ENCODE peak calls at places on chromosome 21, in four cellular contexts. L, D, E and G are unnamed samples.
A peak's percentile ranks its signal among the peaks of the same experiment; 100 is the strongest.

GRCh38 chr21:25929859-25930520 is 195.2 kb downstream of the GABPA start:
- DNase-seq in D (no peak), L (peak; percentile 52), E (no peak), G (no peak)

GRCh38 chr21:18743523-18743922 is 339.9 kb upstream of the TMPRSS15 start:
- DNase-seq in E (no peak), D (no peak), L (no peak), G (no peak)

GRCh38 chr21:42460391-42461184 is 35.4 kb downstream of the RSPH1 start:
- DNase-seq in E (no peak), D (no peak), L (no peak), G (no peak)

GRCh38 chr21:34501716-34502115 is 10.3 kb downstream of the KCNE1 start:
- DNase-seq in E (no peak), L (no peak), D (no peak), G (no peak)

GRCh38 chr21:35268817-35269216 is 219.7 kb upstream of the RUNX1 start:
- DNase-seq in D (no peak), L (no peak), E (no peak), G (no peak)

GRCh38 chr21:17351766-17352165 is 161.1 kb upstream of the CXADR start:
- DNase-seq in L (no peak), D (no peak), E (no peak), G (no peak)

GRCh38 chr21:26451014-26451740 is 121.9 kb downstream of the CYYR1 start:
- DNase-seq in L (no peak), E (no peak), D (no peak), G (no peak)

GRCh38 chr21:22201669-22202068 is 1203.5 kb downstream of the NCAM2 start:
- DNase-seq in E (no peak), D (no peak), L (no peak), G (no peak)

GRCh38 chr21:38145104-38145503 is 111.7 kb upstream of the KCNJ15 start:
- DNase-seq in E (no peak), D (no peak), L (no peak), G (no peak)

GRCh38 chr21:37009740-37010341 is 3.3 kb downstream of the RIPPLY3 start:
- DNase-seq in E (peak; percentile 74), L (peak; percentile 90), D (peak; percentile 60), G (peak; percentile 80)

GRCh38 chr21:42002421-42002958 is 7.7 kb downstream of the ZBTB21 start:
- DNase-seq in L (peak; percentile 61), E (no peak), D (no peak), G (peak; percentile 69)

GRCh38 chr21:36976882-36977651 is 10.6 kb upstream of the HLCS start:
- DNase-seq in E (no peak), L (peak; percentile 83), D (no peak), G (peak; percentile 94)

GRCh38 chr21:14773777-14774345 is 227.7 kb upstream of the SAMSN1 start:
- DNase-seq in D (peak; percentile 40), L (peak; percentile 46), E (no peak), G (no peak)

GRCh38 chr21:41641510-41641815 is 125.4 kb downstream of the RIPK4 start:
- DNase-seq in L (no peak), E (no peak), D (no peak), G (peak; percentile 50)

DNA sequence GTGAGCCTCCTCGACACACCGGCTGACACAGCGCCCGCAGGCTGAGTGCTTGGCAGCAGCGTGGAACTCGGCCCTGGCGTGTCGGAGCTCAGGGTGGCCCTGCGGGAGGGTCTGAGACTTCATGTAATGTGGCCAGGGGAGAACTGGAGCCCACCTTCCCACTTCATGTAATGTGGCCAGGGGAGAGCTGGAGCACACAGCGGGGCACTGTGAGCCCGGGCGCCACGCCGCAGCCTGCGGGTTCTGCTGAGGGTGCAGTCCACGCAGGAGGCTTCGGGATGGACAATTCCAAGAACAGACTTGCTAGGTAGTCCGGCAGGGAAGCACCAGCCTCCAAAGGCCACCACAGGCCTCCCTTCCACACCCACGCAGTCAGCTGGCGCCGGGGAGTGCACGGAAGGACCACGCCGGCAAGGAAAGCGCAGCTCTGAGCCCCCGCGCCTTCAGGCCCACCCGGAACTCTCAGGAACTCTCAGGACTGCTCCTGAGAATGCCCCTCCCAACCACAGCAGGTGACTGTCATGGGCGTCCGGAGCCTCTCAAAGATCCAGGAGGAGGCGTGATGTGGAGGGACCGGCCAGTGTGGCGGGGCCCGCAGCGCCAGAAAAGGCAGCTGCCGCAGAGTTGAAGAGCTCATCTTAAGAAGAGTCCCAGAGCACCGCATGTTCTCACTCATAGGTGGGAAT is 19.3 kb upstream of the ADARB1 start:
- DNase-seq in E (no peak), D (no peak), L (no peak), G (no peak)
- H3K4me3 ChIP-seq in E (no peak overlapping the region), D (no peak overlapping the region), L (no peak overlapping the region), G (no peak overlapping the region)

GRCh38 chr21:44632067-44632466 is 5.1 kb upstream of the KRTAP10-10 start:
- DNase-seq in E (no peak), D (no peak), L (no peak), G (no peak)
- H3K27me3 ChIP-seq in E (no peaks in the 10 kb centered on the region), D (no peaks in the 10 kb centered on the region), L (no peaks in the 10 kb centered on the region), G (no peaks in the 10 kb centered on the region)

GRCh38 chr21:45424854-45425795 is 20.2 kb downstream of the COL18A1 start:
- DNase-seq in D (no peak), E (no peak), L (no peak), G (no peak)

GRCh38 chr21:45430521-45431501 is 25.8 kb downstream of the COL18A1 start:
- DNase-seq in E (no peak), L (no peak), D (no peak), G (no peak)

GRCh38 chr21:45428534-45428933 is 23.6 kb downstream of the COL18A1 start:
- DNase-seq in E (no peak), L (no peak), D (no peak), G (no peak)

GRCh38 chr21:45429221-45430164 is 24.5 kb downstream of the COL18A1 start:
- DNase-seq in L (no peak), E (no peak), D (no peak), G (no peak)

DNA sequence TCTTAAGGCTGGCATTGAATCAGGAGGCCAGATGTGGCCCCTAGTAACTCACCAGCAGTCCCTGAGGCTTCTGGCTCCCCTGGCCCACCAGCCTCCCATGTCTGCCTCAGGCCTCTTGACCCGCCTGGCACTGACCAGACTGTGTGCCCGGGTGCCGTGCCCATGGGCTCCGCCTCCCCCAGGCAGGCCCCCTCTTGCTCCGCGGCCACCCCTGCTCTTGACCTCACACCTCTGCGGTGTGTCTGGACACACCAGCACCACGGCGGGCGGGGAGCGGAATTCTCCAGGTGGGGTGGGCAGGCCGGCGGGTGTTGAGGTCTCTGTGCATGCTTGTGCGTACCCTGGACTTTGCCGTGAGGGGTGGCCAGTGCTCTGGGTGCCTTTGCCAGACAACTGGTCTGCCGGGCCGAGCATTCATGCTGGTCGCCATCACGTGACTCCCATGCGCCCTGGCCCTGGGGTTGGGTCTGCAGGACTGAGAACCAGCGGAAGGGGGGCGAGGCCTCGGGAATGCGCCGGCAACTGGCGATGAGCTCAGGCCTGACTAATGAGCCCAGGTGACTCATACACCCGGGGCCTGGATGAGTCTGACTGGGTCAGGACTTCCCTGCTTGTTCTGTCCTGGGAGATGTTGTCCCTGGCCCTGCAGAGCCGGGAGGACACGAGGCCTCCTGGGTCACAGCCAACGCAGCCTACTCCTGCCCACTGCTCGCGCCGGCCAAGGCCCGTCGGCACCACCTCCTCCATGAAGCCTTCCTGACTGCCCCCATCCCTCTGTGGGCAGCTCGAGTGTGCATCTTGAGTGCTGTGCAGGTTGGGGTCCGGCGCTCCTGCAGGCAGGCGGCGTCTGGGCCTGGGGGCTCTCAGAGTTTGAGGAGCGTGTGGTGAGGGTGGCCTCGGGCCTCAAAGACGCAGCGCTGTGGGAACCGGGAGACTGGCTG is 22.6 kb downstream of the COL18A1 start:
- DNase-seq in L (peak; percentile 92), D (no peak), E (peak; percentile 96), G (peak; percentile 80)
- H3K27ac ChIP-seq in L (peak overlapping the region; percentile 74), D (no peak overlapping the region), E (peak overlapping the region; percentile 28), G (peak overlapping the region; percentile 38)

GRCh38 chr21:30486180-30486579 is 1.1 kb downstream of the KRTAP19-2 start:
- DNase-seq in L (no peak), E (no peak), D (no peak), G (no peak)

GRCh38 chr21:30497065-30497464 is at the start of gene KRTAP19-4:
- DNase-seq in L (no peak), E (no peak), D (no peak), G (no peak)

GRCh38 chr21:30487336-30487735 is at the start of gene KRTAP19-2:
- DNase-seq in L (no peak), E (no peak), D (no peak), G (no peak)

DNA sequence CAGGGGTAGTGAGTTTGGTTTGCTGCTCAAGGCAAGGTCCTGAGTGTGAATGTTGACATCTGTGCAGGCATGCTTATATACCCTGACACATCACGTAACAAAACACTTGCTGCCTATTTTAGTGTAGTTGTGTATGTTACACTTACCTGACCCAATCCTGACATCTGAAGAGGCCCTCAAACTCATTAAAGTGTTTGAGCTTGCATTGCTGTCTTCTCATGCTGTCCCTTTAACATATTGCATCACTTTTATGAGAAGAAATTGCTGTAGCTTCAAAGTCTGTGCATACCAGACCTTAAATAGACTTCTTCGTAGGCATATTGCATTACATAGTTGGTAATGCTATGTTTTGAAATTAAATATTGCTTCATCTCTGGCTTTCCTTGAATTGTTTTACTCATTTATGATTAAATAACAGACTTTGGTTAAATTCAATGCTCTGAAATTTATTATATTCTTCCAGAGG is at the start of gene KRTAP19-3:
- DNase-seq in D (no peak), L (no peak), E (no peak), G (no peak)
- H3K4me3 ChIP-seq in D (no peak within 1 kb of the TSS), L (no peak within 1 kb of the TSS), E (no peak within 1 kb of the TSS), G (no peak within 1 kb of the TSS)